ENCODE peak calls at places on chromosomes 4 and X, in seven cellular contexts. G is aorta; D is iris pigment epithelial cell; L is GM12891; B is HFF-Myc; O is adrenal gland; C is activated naive CD4-positive, alpha-beta T cell. Z is an unnamed sample.

GRCh38 chrX:131677655-131678628 is 134.1 kb downstream of the OR13H1 start:
- DNase-seq in G (no peak), D (peak; percentile 19), L (peak; percentile 37), B (no peak), O (peak; percentile 49), C (peak; percentile 16), Z (no peak)

GRCh38 chr4:184259866-184260265 is 42.2 kb upstream of the ENPP6 start:
- DNase-seq in G (no peak), D (no peak), L (no peak), B (no peak), O (no peak), C (no peak), Z (no peak)

GRCh38 chrX:87873988-87874500 is 356.4 kb downstream of the KLHL4 start:
- DNase-seq in G (no peak), D (no peak), L (no peak), B (no peak), O (no peak), C (no peak), Z (no peak)

GRCh38 chrX:134186362-134187121 is 50.4 kb upstream of the CCDC160 start:
- DNase-seq in G (no peak), D (no peak), L (no peak), B (no peak), O (no peak), C (peak; percentile 5), Z (peak; percentile 0)

GRCh38 chr4:140300271-140300970 is 73.0 kb upstream of the SCOC start:
- DNase-seq in G (no peak), D (peak; percentile 71), L (no peak), B (no peak), O (peak; percentile 43), C (no peak), Z (no peak)

GRCh38 chr4:40908297-40908696 is 158.5 kb downstream of the NSUN7 start:
- DNase-seq in G (no peak), D (no peak), L (no peak), B (no peak), O (no peak), C (no peak), Z (no peak)

GRCh38 chr4:52655505-52655904 is 3.6 kb downstream of the USP46 start:
- DNase-seq in G (no peak), D (peak; percentile 39), L (no peak), B (no peak), O (no peak), C (no peak), Z (no peak)

GRCh38 chrX:78945186-78945912 is at the start of gene P2RY10:
- DNase-seq in G (no peak), D (no peak), L (no peak), B (no peak), O (no peak), C (no peak), Z (no peak)

GRCh38 chr4:185122681-185123345 is 20.3 kb upstream of the SLC25A4 start:
- DNase-seq in G (no peak), D (peak; percentile 26), L (no peak), B (no peak), O (no peak), C (no peak), Z (no peak)

GRCh38 chrX:80879143-80879542 is 69.5 kb upstream of the BRWD3 start:
- DNase-seq in G (no peak), D (no peak), L (no peak), B (no peak), O (peak; percentile 32), C (no peak), Z (no peak)

GRCh38 chrX:53312946-53313745 is 31.8 kb upstream of the IQSEC2 start:
- DNase-seq in G (peak; percentile 81), D (peak; percentile 57), L (no peak), B (no peak), O (peak; percentile 84), C (peak; percentile 58), Z (peak; percentile 37)

GRCh38 chrX:100447563-100448397 is 37.7 kb upstream of the PCDH19 start:
- DNase-seq in G (no peak), D (peak; percentile 12), L (peak; percentile 16), B (no peak), O (peak; percentile 60), C (peak; percentile 14), Z (no peak)

GRCh38 chr4:42280327-42281095 is 116.8 kb upstream of the SHISA3 start:
- DNase-seq in G (no peak), D (peak; percentile 20), L (no peak), B (no peak), O (no peak), C (no peak), Z (no peak)

GRCh38 chr4:173046818-173047217 is 121.8 kb upstream of the GALNT7 start:
- DNase-seq in G (no peak), D (peak; percentile 9), L (no peak), B (no peak), O (no peak), C (no peak), Z (no peak)

GRCh38 chrX:74246524-74246923 is 57.5 kb upstream of the ZCCHC13 start:
- DNase-seq in G (no peak), D (peak; percentile 46), L (no peak), B (no peak), O (no peak), C (no peak), Z (no peak)